ENCODE peak calls at places on chromosomes 13 and 19, in ten cellular contexts. One of them, this sample, is unnamed.

GRCh38 chr13:23753523-23753922 is 135.7 kb downstream of the MIPEP start:
- DNase-seq in CD8-positive, alpha-beta memory T cell: no peak
- DNase-seq in left ventricle myocardium inferior: no peak
- DNase-seq in upper lobe of right lung: no peak
- DNase-seq in CD4-positive, CD25-positive, alpha-beta regulatory T cell: no peak
- DNase-seq in adrenal gland: no peak
- DNase-seq in GM23248: peak
- DNase-seq in astrocyte: peak
- DNase-seq in coronary artery: no peak
- DNase-seq in transverse colon: no peak
- DNase-seq in this sample: no peak

GRCh38 chr13:66689628-66690027 is 540.5 kb downstream of the PCDH9 start:
- DNase-seq in adrenal gland: no peak
- DNase-seq in upper lobe of right lung: no peak
- DNase-seq in transverse colon: no peak
- DNase-seq in coronary artery: no peak
- DNase-seq in left ventricle myocardium inferior: no peak
- DNase-seq in CD8-positive, alpha-beta memory T cell: no peak
- DNase-seq in astrocyte: peak
- DNase-seq in CD4-positive, CD25-positive, alpha-beta regulatory T cell: no peak
- DNase-seq in GM23248: no peak
- DNase-seq in this sample: peak

GRCh38 chr13:95492044-95492801 is 60.3 kb upstream of the CLDN10 start:
- DNase-seq in GM23248: no peak
- DNase-seq in CD8-positive, alpha-beta memory T cell: no peak
- DNase-seq in adrenal gland: no peak
- DNase-seq in astrocyte: no peak
- DNase-seq in upper lobe of right lung: no peak
- DNase-seq in coronary artery: no peak
- DNase-seq in left ventricle myocardium inferior: no peak
- DNase-seq in CD4-positive, CD25-positive, alpha-beta regulatory T cell: no peak
- DNase-seq in transverse colon: peak
- DNase-seq in this sample: no peak

GRCh38 chr19:34692541-34692940 is 15.1 kb downstream of the ZNF302 start:
- DNase-seq in upper lobe of right lung: no peak
- DNase-seq in astrocyte: no peak
- DNase-seq in CD4-positive, CD25-positive, alpha-beta regulatory T cell: no peak
- DNase-seq in coronary artery: no peak
- DNase-seq in GM23248: no peak
- DNase-seq in left ventricle myocardium inferior: no peak
- DNase-seq in transverse colon: no peak
- DNase-seq in CD8-positive, alpha-beta memory T cell: no peak
- DNase-seq in adrenal gland: no peak
- DNase-seq in this sample: no peak

GRCh38 chr19:5480427-5480836 is 25.2 kb downstream of the ZNRF4 start:
- DNase-seq in astrocyte: no peak
- DNase-seq in GM23248: peak
- DNase-seq in left ventricle myocardium inferior: no peak
- DNase-seq in upper lobe of right lung: no peak
- DNase-seq in adrenal gland: peak
- DNase-seq in CD8-positive, alpha-beta memory T cell: no peak
- DNase-seq in transverse colon: peak
- DNase-seq in CD4-positive, CD25-positive, alpha-beta regulatory T cell: peak
- DNase-seq in coronary artery: no peak
- DNase-seq in this sample: peak

GRCh38 chr13:42977219-42977659 is 14.8 kb downstream of the EPSTI1 start:
- DNase-seq in coronary artery: no peak
- DNase-seq in GM23248: no peak
- DNase-seq in CD8-positive, alpha-beta memory T cell: no peak
- DNase-seq in transverse colon: no peak
- DNase-seq in CD4-positive, CD25-positive, alpha-beta regulatory T cell: no peak
- DNase-seq in left ventricle myocardium inferior: no peak
- DNase-seq in upper lobe of right lung: no peak
- DNase-seq in adrenal gland: no peak
- DNase-seq in astrocyte: no peak
- DNase-seq in this sample: peak

GRCh38 chr19:19628499-19629134 is 597 bp upstream of the LPAR2 start:
- DNase-seq in upper lobe of right lung: peak
- DNase-seq in left ventricle myocardium inferior: no peak
- DNase-seq in adrenal gland: peak
- DNase-seq in astrocyte: peak
- DNase-seq in GM23248: peak
- DNase-seq in CD8-positive, alpha-beta memory T cell: peak
- DNase-seq in transverse colon: peak
- DNase-seq in CD4-positive, CD25-positive, alpha-beta regulatory T cell: peak
- DNase-seq in coronary artery: no peak
- DNase-seq in this sample: peak

GRCh38 chr13:51729853-51730553 is 74.0 kb downstream of the DHRS12 start:
- DNase-seq in coronary artery: peak
- DNase-seq in left ventricle myocardium inferior: no peak
- DNase-seq in astrocyte: peak
- DNase-seq in GM23248: peak
- DNase-seq in upper lobe of right lung: no peak
- DNase-seq in adrenal gland: peak
- DNase-seq in CD8-positive, alpha-beta memory T cell: no peak
- DNase-seq in transverse colon: peak
- DNase-seq in CD4-positive, CD25-positive, alpha-beta regulatory T cell: no peak
- DNase-seq in this sample: no peak

DNA sequence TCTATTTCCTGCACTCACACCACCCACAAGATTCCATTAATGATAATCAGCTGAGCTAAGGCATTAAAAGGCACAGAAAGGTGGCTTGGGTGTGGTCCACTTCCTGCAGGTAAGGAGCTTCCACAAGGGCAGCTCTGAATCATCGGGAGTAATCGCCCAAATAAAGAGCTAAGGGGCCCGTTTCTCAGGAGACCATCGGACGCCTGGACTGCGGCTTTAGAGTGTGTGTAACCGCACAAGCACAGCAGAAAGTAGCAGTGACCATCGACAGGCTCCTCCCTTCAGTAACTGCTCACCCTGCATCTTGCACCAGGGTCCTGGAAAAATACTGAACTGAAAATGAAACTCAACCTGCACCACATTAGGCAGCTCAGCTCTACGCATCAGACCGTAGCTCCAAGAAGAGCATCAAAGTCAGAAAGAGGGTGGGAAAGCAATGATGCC is 6.0 kb downstream of the STK24 start:
- DNase-seq in GM23248: no peak
- DNase-seq in adrenal gland: peak
- DNase-seq in transverse colon: peak
- DNase-seq in CD4-positive, CD25-positive, alpha-beta regulatory T cell: peak
- DNase-seq in coronary artery: no peak
- DNase-seq in left ventricle myocardium inferior: no peak
- DNase-seq in CD8-positive, alpha-beta memory T cell: no peak
- DNase-seq in astrocyte: peak
- DNase-seq in upper lobe of right lung: no peak
- DNase-seq in this sample: peak
- H3K27ac ChIP-seq in GM23248: peak
- H3K27ac ChIP-seq in adrenal gland: peak
- H3K27ac ChIP-seq in transverse colon: peak
- H3K27ac ChIP-seq in CD4-positive, CD25-positive, alpha-beta regulatory T cell: peak
- H3K27ac ChIP-seq in coronary artery: peak
- H3K27ac ChIP-seq in left ventricle myocardium inferior: peak
- H3K27ac ChIP-seq in CD8-positive, alpha-beta memory T cell: peak
- H3K27ac ChIP-seq in astrocyte: no peak
- H3K27ac ChIP-seq in upper lobe of right lung: peak
- H3K27ac ChIP-seq in this sample: peak

GRCh38 chr19:58554494-58555368 is at the start of gene CHMP2A:
- DNase-seq in adrenal gland: peak
- DNase-seq in upper lobe of right lung: peak
- DNase-seq in left ventricle myocardium inferior: peak
- DNase-seq in CD4-positive, CD25-positive, alpha-beta regulatory T cell: peak
- DNase-seq in GM23248: peak
- DNase-seq in CD8-positive, alpha-beta memory T cell: peak
- DNase-seq in coronary artery: peak
- DNase-seq in astrocyte: peak
- DNase-seq in transverse colon: peak
- DNase-seq in this sample: peak
- H3K27ac ChIP-seq in adrenal gland: peak
- H3K27ac ChIP-seq in upper lobe of right lung: peak
- H3K27ac ChIP-seq in left ventricle myocardium inferior: peak
- H3K27ac ChIP-seq in CD4-positive, CD25-positive, alpha-beta regulatory T cell: peak
- H3K27ac ChIP-seq in GM23248: peak
- H3K27ac ChIP-seq in CD8-positive, alpha-beta memory T cell: peak
- H3K27ac ChIP-seq in coronary artery: peak
- H3K27ac ChIP-seq in astrocyte: peak
- H3K27ac ChIP-seq in transverse colon: peak
- H3K27ac ChIP-seq in this sample: peak

GRCh38 chr19:3065675-3066357 is 3.5 kb upstream of the TLE5 start:
- DNase-seq in transverse colon: peak
- DNase-seq in coronary artery: no peak
- DNase-seq in left ventricle myocardium inferior: no peak
- DNase-seq in GM23248: no peak
- DNase-seq in CD8-positive, alpha-beta memory T cell: no peak
- DNase-seq in upper lobe of right lung: no peak
- DNase-seq in adrenal gland: no peak
- DNase-seq in astrocyte: no peak
- DNase-seq in CD4-positive, CD25-positive, alpha-beta regulatory T cell: no peak
- DNase-seq in this sample: peak

GRCh38 chr19:3071764-3072163 is 9.5 kb upstream of the TLE5 start:
- DNase-seq in transverse colon: no peak
- DNase-seq in GM23248: no peak
- DNase-seq in coronary artery: no peak
- DNase-seq in upper lobe of right lung: no peak
- DNase-seq in CD4-positive, CD25-positive, alpha-beta regulatory T cell: no peak
- DNase-seq in astrocyte: no peak
- DNase-seq in adrenal gland: no peak
- DNase-seq in left ventricle myocardium inferior: no peak
- DNase-seq in CD8-positive, alpha-beta memory T cell: no peak
- DNase-seq in this sample: no peak

GRCh38 chr19:3067549-3067948 is 5.3 kb upstream of the TLE5 start:
- DNase-seq in adrenal gland: no peak
- DNase-seq in CD8-positive, alpha-beta memory T cell: no peak
- DNase-seq in transverse colon: no peak
- DNase-seq in left ventricle myocardium inferior: no peak
- DNase-seq in astrocyte: no peak
- DNase-seq in coronary artery: no peak
- DNase-seq in upper lobe of right lung: no peak
- DNase-seq in GM23248: no peak
- DNase-seq in CD4-positive, CD25-positive, alpha-beta regulatory T cell: no peak
- DNase-seq in this sample: no peak

GRCh38 chr19:3066482-3067049 is 4.3 kb upstream of the TLE5 start:
- DNase-seq in transverse colon: no peak
- DNase-seq in coronary artery: no peak
- DNase-seq in left ventricle myocardium inferior: no peak
- DNase-seq in CD4-positive, CD25-positive, alpha-beta regulatory T cell: no peak
- DNase-seq in upper lobe of right lung: no peak
- DNase-seq in adrenal gland: no peak
- DNase-seq in CD8-positive, alpha-beta memory T cell: no peak
- DNase-seq in astrocyte: no peak
- DNase-seq in GM23248: no peak
- DNase-seq in this sample: no peak

DNA sequence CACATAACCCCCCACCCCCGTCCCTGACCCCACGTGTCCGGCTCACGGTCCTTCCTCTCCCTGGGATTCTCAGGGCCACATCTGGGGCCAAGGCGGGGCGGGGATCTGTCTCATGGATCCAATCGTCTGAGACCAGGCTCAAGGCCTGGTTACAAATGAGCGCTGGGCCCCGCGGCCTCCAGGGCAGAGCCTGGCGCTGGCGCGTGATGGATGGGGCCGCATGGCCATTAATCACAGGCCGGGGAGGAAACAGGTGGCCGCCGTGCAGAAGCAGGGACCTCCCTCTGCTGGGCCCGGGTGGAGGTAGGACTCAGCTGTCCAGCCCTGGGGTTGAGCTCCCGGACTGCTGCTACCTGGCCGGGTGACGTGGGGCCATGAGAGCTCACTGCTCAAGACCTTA is 5.8 kb upstream of the TLE5 start:
- DNase-seq in left ventricle myocardium inferior: no peak
- DNase-seq in upper lobe of right lung: no peak
- DNase-seq in GM23248: no peak
- DNase-seq in adrenal gland: peak
- DNase-seq in CD8-positive, alpha-beta memory T cell: no peak
- DNase-seq in astrocyte: no peak
- DNase-seq in coronary artery: no peak
- DNase-seq in transverse colon: no peak
- DNase-seq in CD4-positive, CD25-positive, alpha-beta regulatory T cell: no peak
- DNase-seq in this sample: no peak
- H3K27ac ChIP-seq in left ventricle myocardium inferior: no peak
- H3K27ac ChIP-seq in upper lobe of right lung: no peak
- H3K27ac ChIP-seq in GM23248: no peak
- H3K27ac ChIP-seq in adrenal gland: no peak
- H3K27ac ChIP-seq in CD8-positive, alpha-beta memory T cell: no peak
- H3K27ac ChIP-seq in astrocyte: no peak
- H3K27ac ChIP-seq in coronary artery: no peak
- H3K27ac ChIP-seq in transverse colon: no peak
- H3K27ac ChIP-seq in CD4-positive, CD25-positive, alpha-beta regulatory T cell: no peak
- H3K27ac ChIP-seq in this sample: no peak

GRCh38 chr19:38618590-38619360 is at the start of gene EIF3K:
- DNase-seq in upper lobe of right lung: peak
- DNase-seq in coronary artery: peak
- DNase-seq in adrenal gland: peak
- DNase-seq in left ventricle myocardium inferior: peak
- DNase-seq in astrocyte: peak
- DNase-seq in CD4-positive, CD25-positive, alpha-beta regulatory T cell: peak
- DNase-seq in transverse colon: peak
- DNase-seq in CD8-positive, alpha-beta memory T cell: peak
- DNase-seq in GM23248: peak
- DNase-seq in this sample: peak

GRCh38 chr19:38617764-38618589 is at the start of gene MAP4K1:
- DNase-seq in CD4-positive, CD25-positive, alpha-beta regulatory T cell: peak
- DNase-seq in astrocyte: no peak
- DNase-seq in transverse colon: peak
- DNase-seq in adrenal gland: peak
- DNase-seq in coronary artery: no peak
- DNase-seq in CD8-positive, alpha-beta memory T cell: peak
- DNase-seq in upper lobe of right lung: peak
- DNase-seq in left ventricle myocardium inferior: peak
- DNase-seq in GM23248: no peak
- DNase-seq in this sample: peak

GRCh38 chr19:38615007-38615581 is 2.7 kb downstream of the MAP4K1 start:
- DNase-seq in adrenal gland: no peak
- DNase-seq in astrocyte: no peak
- DNase-seq in transverse colon: no peak
- DNase-seq in CD8-positive, alpha-beta memory T cell: no peak
- DNase-seq in upper lobe of right lung: no peak
- DNase-seq in coronary artery: no peak
- DNase-seq in CD4-positive, CD25-positive, alpha-beta regulatory T cell: no peak
- DNase-seq in left ventricle myocardium inferior: no peak
- DNase-seq in GM23248: no peak
- DNase-seq in this sample: no peak

GRCh38 chr19:38616265-38616664 is 1.5 kb downstream of the MAP4K1 start:
- DNase-seq in transverse colon: no peak
- DNase-seq in GM23248: no peak
- DNase-seq in astrocyte: no peak
- DNase-seq in CD8-positive, alpha-beta memory T cell: no peak
- DNase-seq in adrenal gland: no peak
- DNase-seq in left ventricle myocardium inferior: no peak
- DNase-seq in upper lobe of right lung: no peak
- DNase-seq in coronary artery: no peak
- DNase-seq in CD4-positive, CD25-positive, alpha-beta regulatory T cell: no peak
- DNase-seq in this sample: no peak

DNA sequence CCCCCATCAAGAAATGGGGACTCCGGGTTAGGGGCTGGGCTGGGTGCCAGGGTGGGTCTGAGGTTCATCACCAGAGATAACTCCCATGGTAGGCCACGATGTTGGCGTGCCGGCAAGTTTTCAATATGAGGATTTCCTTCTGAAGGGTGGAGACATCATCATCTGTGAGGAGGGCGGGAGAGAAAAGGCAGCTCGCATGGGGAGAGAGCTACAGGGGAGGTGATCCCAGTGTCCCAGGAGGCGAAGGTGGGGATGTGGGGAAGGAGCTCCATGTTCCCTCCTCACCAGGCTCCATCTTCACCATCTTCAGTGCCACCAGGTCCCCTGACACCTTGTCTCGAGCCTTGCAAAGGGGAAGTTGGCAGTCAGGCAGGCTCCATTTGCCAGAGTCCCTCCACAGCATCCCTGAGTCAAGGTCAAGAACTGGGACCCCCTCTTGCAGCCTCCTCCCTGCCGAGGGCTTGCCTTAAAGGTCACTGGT is 430 bp downstream of the MAP4K1 start:
- DNase-seq in left ventricle myocardium inferior: no peak
- DNase-seq in transverse colon: no peak
- DNase-seq in GM23248: no peak
- DNase-seq in CD4-positive, CD25-positive, alpha-beta regulatory T cell: no peak
- DNase-seq in astrocyte: no peak
- DNase-seq in upper lobe of right lung: no peak
- DNase-seq in CD8-positive, alpha-beta memory T cell: no peak
- DNase-seq in adrenal gland: no peak
- DNase-seq in coronary artery: no peak
- DNase-seq in this sample: peak
- H3K27ac ChIP-seq in left ventricle myocardium inferior: peak
- H3K27ac ChIP-seq in transverse colon: peak
- H3K27ac ChIP-seq in GM23248: no peak
- H3K27ac ChIP-seq in CD4-positive, CD25-positive, alpha-beta regulatory T cell: peak
- H3K27ac ChIP-seq in astrocyte: no peak
- H3K27ac ChIP-seq in upper lobe of right lung: peak
- H3K27ac ChIP-seq in CD8-positive, alpha-beta memory T cell: peak
- H3K27ac ChIP-seq in adrenal gland: no peak
- H3K27ac ChIP-seq in coronary artery: no peak
- H3K27ac ChIP-seq in this sample: peak